ENCODE peak calls at places on chromosome 16, in nine cellular contexts. F, Y, K, W, M, V, P, H and C are unnamed samples.
A peak's percentile ranks its signal among the peaks of the same experiment; 100 is the strongest.

GRCh38 chr16:30996324-30996999 is 11.5 kb downstream of the HSD3B7 start:
- DNase-seq in K (no peak), H (no peak), V (no peak), Y (no peak), W (no peak), M (no peak), P (no peak), F (no peak), C (no peak)

GRCh38 chr16:23907903-23908302 is 72.1 kb downstream of the PRKCB start:
- DNase-seq in P (no peak), F (no peak), M (no peak), Y (no peak), H (no peak), W (no peak), K (no peak), V (no peak), C (no peak)

GRCh38 chr16:17061326-17061725 is 409.4 kb downstream of the XYLT1 start:
- DNase-seq in H (no peak), Y (no peak), W (no peak), F (no peak), V (no peak), M (no peak), P (no peak), K (no peak), C (no peak)

GRCh38 chr16:87550510-87550961 is 51.8 kb upstream of the JPH3 start:
- DNase-seq in P (peak; percentile 83), H (peak; percentile 39), K (peak; percentile 49), W (no peak), V (no peak), Y (no peak), F (peak; percentile 81), M (peak; percentile 13), C (peak; percentile 82)

GRCh38 chr16:62088731-62089410 is 52.6 kb upstream of the CDH8 start:
- DNase-seq in K (no peak), V (no peak), M (no peak), H (no peak), P (no peak), W (no peak), Y (no peak), F (no peak), C (no peak)

GRCh38 chr16:81511371-81511770 is 66.8 kb downstream of the CMIP start:
- DNase-seq in P (no peak), V (no peak), M (peak; percentile 77), H (no peak), W (peak; percentile 89), K (no peak), Y (no peak), F (no peak), C (no peak)

GRCh38 chr16:10862432-10862831 is 14.6 kb upstream of the CIITA start:
- DNase-seq in H (no peak), W (peak; percentile 54), V (no peak), M (peak; percentile 99), K (no peak), Y (peak; percentile 76), P (no peak), F (no peak), C (no peak)

GRCh38 chr16:81586421-81586820 is 141.8 kb downstream of the CMIP start:
- DNase-seq in M (no peak), Y (no peak), V (no peak), P (no peak), K (no peak), F (no peak), W (peak; percentile 33), H (no peak), C (no peak)

GRCh38 chr16:65070831-65071230 is 51.0 kb downstream of the CDH11 start:
- DNase-seq in M (peak; percentile 90), Y (peak; percentile 83), K (peak; percentile 69), P (no peak), H (no peak), W (peak; percentile 99), F (no peak), V (peak; percentile 38), C (no peak)

GRCh38 chr16:17529982-17530760 is 59.4 kb upstream of the XYLT1 start:
- DNase-seq in V (no peak), W (no peak), Y (no peak), F (peak; percentile 59), H (no peak), K (no peak), P (peak; percentile 52), M (no peak), C (peak; percentile 68)

GRCh38 chr16:13560151-13560550 is 359.8 kb upstream of the ERCC4 start:
- DNase-seq in H (no peak), W (no peak), F (no peak), V (no peak), M (no peak), K (no peak), Y (no peak), P (no peak), C (no peak)

GRCh38 chr16:11135167-11135973 is 120.6 kb downstream of the SOCS1 start:
- DNase-seq in V (peak; percentile 39), F (no peak), W (peak; percentile 49), Y (peak; percentile 72), M (peak; percentile 81), H (no peak), K (peak; percentile 56), P (no peak), C (no peak)

GRCh38 chr16:49548571-49548970 is 175.0 kb downstream of the C16orf78 start:
- DNase-seq in F (no peak), W (no peak), P (no peak), M (no peak), Y (no peak), H (no peak), V (no peak), K (no peak), C (no peak)

GRCh38 chr16:77683845-77684526 is 38.3 kb upstream of the NUDT7 start:
- DNase-seq in W (no peak), V (no peak), M (no peak), F (no peak), Y (no peak), K (no peak), P (no peak), H (no peak), C (no peak)
- TF ChIP-seq CTCF in W (no peak), V (no peak), M (no peak), F (no peak), Y (no peak), K (no peak), P (no peak), H (no peak), C (no peak)

DNA sequence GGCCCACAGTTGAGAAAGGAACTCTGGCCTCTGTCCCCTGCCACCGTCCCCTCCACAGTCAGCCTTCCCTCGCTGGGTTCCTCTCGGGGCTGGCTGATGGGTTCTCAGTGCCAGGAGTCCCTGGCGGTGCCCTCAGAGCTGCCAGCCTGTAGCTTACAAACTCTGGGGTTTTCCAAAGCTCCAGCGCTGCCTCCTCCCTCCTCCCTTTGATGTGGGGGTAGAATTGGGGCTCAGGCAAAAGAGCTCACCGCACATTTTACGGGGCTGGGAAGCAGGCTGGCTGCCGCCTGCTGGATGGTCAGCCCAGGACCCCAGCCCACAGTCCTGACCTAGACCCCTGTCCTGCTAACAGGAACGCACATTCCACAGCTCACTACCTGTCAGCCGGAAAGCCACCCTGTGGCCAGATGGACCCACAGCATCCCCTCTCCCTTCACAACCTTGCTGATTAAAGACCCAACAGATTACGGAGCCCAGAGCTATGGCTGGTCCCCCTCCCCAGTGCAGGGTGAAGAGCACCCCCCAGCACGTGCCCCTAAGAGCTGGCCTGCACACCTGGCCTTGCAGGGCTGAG is 6.0 kb downstream of the VASN start:
- DNase-seq in W (no peak), V (no peak), Y (peak; percentile 77), M (no peak), H (no peak), K (no peak), F (no peak), P (no peak), C (no peak)
- TF ChIP-seq CTCF in W (no peak), V (no peak), Y (no peak), M (no peak), H (peak; percentile 48), K (no peak), F (no peak), P (no peak), C (no peak)

DNA sequence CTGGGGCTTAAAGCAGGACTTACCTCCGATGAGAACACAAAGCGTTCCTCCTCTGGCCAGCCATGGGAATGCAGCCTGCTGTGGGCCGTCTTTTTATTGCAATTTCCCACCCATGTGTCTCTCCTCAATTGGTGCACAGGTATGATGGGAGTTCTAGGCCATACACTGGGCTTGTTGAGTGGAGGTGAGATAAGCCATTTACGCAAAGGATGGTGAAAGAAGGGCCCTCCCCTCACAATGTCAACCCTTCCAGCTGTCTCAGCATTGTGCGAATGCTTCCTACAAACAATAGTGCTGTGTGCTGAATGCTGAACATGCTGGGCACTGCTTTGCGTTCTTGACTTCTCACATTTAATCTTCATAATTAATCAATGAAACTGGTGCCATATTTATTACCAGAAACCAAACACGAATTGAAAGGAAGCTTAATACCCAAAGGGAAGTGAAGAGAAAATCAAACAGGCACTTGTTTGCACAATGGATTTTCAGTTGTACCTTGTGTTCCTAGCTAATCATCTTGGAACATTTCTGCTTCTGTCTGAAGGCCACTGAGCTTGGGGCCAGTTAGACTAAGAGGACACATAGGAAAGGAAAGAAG is at the start of gene GP2:
- DNase-seq in W (no peak), K (no peak), Y (no peak), P (no peak), H (no peak), F (no peak), V (no peak), M (no peak), C (no peak)
- TF ChIP-seq CTCF in W (no peak), K (no peak), Y (no peak), P (no peak), H (peak; percentile 16), F (no peak), V (no peak), M (no peak), C (no peak)

GRCh38 chr16:185691-186090 is 5.4 kb downstream of the HBQ1 start:
- DNase-seq in M (no peak), K (no peak), W (no peak), V (no peak), Y (no peak), P (no peak), F (no peak), H (no peak), C (no peak)

GRCh38 chr16:191783-192294 is 11.6 kb downstream of the HBQ1 start:
- DNase-seq in P (no peak), F (no peak), H (no peak), K (no peak), W (peak; percentile 33), V (no peak), M (no peak), Y (no peak), C (no peak)

GRCh38 chr16:187330-187729 is 7.1 kb downstream of the HBQ1 start:
- DNase-seq in W (no peak), V (no peak), Y (no peak), K (no peak), M (no peak), F (no peak), H (no peak), P (no peak), C (no peak)

GRCh38 chr16:189604-190186 is 9.4 kb downstream of the HBQ1 start:
- DNase-seq in M (no peak), W (no peak), V (no peak), Y (no peak), H (no peak), P (no peak), F (no peak), K (no peak), C (no peak)

DNA sequence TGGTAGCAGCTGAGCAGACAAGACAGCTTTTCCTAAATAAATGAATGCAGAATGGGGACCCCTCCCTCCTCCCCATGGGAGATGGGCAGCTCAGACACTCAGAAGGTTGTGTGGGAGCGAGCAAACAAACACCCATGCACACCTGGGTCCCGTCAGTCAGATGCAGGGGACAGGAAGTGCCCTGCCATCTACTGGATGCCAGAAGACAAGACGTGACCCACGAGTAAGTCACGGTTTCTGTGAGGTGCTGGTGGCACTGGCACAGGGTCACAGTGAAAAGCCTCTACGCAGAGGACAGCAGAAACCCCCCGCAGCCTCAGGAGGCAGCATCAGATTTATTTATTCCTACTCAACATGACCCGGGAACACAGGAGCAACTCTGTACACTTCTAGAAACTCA is 8.4 kb downstream of the HBQ1 start:
- DNase-seq in V (no peak), H (no peak), M (no peak), W (no peak), Y (no peak), P (no peak), F (no peak), K (no peak), C (peak; percentile 42)
- TF ChIP-seq CTCF in V (no peak), H (peak; percentile 23), M (peak; percentile 9), W (no peak), Y (no peak), P (peak; percentile 37), F (peak; percentile 19), K (no peak), C (no peak)